ENCODE peak calls at places on chromosome 6, in eight cellular contexts. Q is NB4, S is kidney, G is BE2C, E is AG10803, T is type B pancreatic cell, Y is fibroblast of lung, H is hippocampal formation. N is an unnamed sample.
A peak's percentile ranks its signal among the peaks of the same experiment; 100 is the strongest.

GRCh38 chr6:142940487-142940886 is 4.5 kb downstream of the HIVEP2 start:
- DNase-seq in G (no peak), Q (no peak), T (no peak), H (no peak), Y (peak; percentile 86), S (no peak), E (peak; percentile 47), N (no peak)

GRCh38 chr6:157669747-157670216 is 153.3 kb upstream of the SNX9 start:
- DNase-seq in Y (peak; percentile 79), H (peak; percentile 17), Q (peak; percentile 86), E (peak; percentile 84), S (peak; percentile 93), T (no peak), G (peak; percentile 73), N (peak; percentile 58)

GRCh38 chr6:170067257-170067656 is 223.6 kb downstream of the DLL1 start:
- DNase-seq in H (no peak), S (peak; percentile 49), G (no peak), Q (no peak), E (no peak), Y (no peak), T (peak; percentile 54), N (peak; percentile 43)

GRCh38 chr6:15987569-15987968 is 141.3 kb upstream of the MYLIP start:
- DNase-seq in S (no peak), Y (peak; percentile 52), H (no peak), G (peak; percentile 34), Q (no peak), T (no peak), E (no peak), N (no peak)

GRCh38 chr6:161217631-161218030 is 56.2 kb downstream of the AGPAT4 start:
- DNase-seq in Q (no peak), E (no peak), Y (no peak), S (no peak), H (no peak), G (no peak), T (no peak), N (no peak)

GRCh38 chr6:35552285-35552917 is 39.7 kb upstream of the TULP1 start:
- DNase-seq in T (no peak), G (peak; percentile 51), S (peak; percentile 1), E (peak; percentile 11), Y (no peak), H (no peak), Q (peak; percentile 74), N (no peak)

GRCh38 chr6:6635869-6636268 is 47.3 kb downstream of the LY86 start:
- DNase-seq in G (no peak), Y (no peak), S (no peak), E (no peak), T (no peak), Q (peak; percentile 26), H (no peak), N (no peak)

GRCh38 chr6:63685453-63686379 is 50.1 kb downstream of the PHF3 start:
- DNase-seq in S (no peak), G (no peak), Y (no peak), Q (no peak), H (no peak), E (no peak), T (no peak), N (no peak)

GRCh38 chr6:138465007-138465645 is 34.2 kb downstream of the NHSL1 start:
- DNase-seq in E (peak; percentile 95), H (no peak), Q (peak; percentile 47), Y (peak; percentile 99), G (no peak), T (no peak), S (no peak), N (no peak)

GRCh38 chr6:111685058-111685457 is 79.4 kb upstream of the TRAF3IP2 start:
- DNase-seq in Y (no peak), S (no peak), H (no peak), T (no peak), E (no peak), Q (no peak), G (no peak), N (no peak)

GRCh38 chr6:3841066-3841454 is 8.1 kb upstream of the FAM50B start:
- DNase-seq in E (no peak), S (no peak), T (no peak), Y (peak; percentile 17), G (peak; percentile 43), Q (peak; percentile 41), H (no peak), N (no peak)

GRCh38 chr6:153058291-153058690 is 55.8 kb upstream of the MTRF1L start:
- DNase-seq in T (no peak), H (no peak), E (no peak), Y (peak; percentile 71), G (no peak), Q (no peak), S (no peak), N (no peak)

GRCh38 chr6:88491266-88491665 is 325.1 kb upstream of the CNR1 start:
- DNase-seq in E (no peak), T (no peak), S (no peak), G (no peak), Q (no peak), H (no peak), Y (no peak), N (no peak)

GRCh38 chr6:135576055-135576454 is 78.5 kb upstream of the AHI1 start:
- DNase-seq in S (no peak), Y (peak; percentile 90), T (no peak), E (peak; percentile 78), H (no peak), G (no peak), Q (no peak), N (no peak)

GRCh38 chr6:33375143-33375649 is 16.4 kb upstream of the KIFC1 start:
- DNase-seq in Y (peak; percentile 81), H (no peak), T (no peak), G (no peak), Q (peak; percentile 60), E (peak; percentile 92), S (no peak), N (no peak)

GRCh38 chr6:66307490-66307889 is 600.5 kb upstream of the EYS start:
- DNase-seq in E (no peak), S (no peak), G (no peak), T (no peak), H (no peak), Y (no peak), Q (no peak), N (no peak)

GRCh38 chr6:13794184-13794583 is 20.2 kb downstream of the MCUR1 start:
- DNase-seq in E (peak; percentile 84), Q (peak; percentile 90), T (no peak), G (peak; percentile 37), Y (peak; percentile 78), H (no peak), S (no peak), N (no peak)

GRCh38 chr6:119209452-119210205 is 131.2 kb upstream of the FAM184A start:
- DNase-seq in H (no peak), E (peak; percentile 24), S (no peak), Y (no peak), G (no peak), Q (peak; percentile 32), T (no peak), N (no peak)

GRCh38 chr6:122429328-122429727 is 29.9 kb downstream of the HSF2 start:
- DNase-seq in S (no peak), H (no peak), Y (no peak), Q (no peak), G (no peak), T (no peak), E (no peak), N (no peak)

GRCh38 chr6:138499303-138499991 is at the start of gene NHSL1:
- DNase-seq in Y (peak; percentile 71), S (no peak), E (peak; percentile 30), H (no peak), Q (no peak), G (no peak), T (no peak), N (no peak)

GRCh38 chr6:11139051-11139960 is 27.8 kb upstream of the ERVFRD-1 start:
- DNase-seq in E (peak; percentile 20), H (no peak), Q (peak; percentile 23), T (no peak), G (no peak), S (no peak), Y (peak; percentile 61), N (no peak)

GRCh38 chr6:35922139-35922554 is 1.2 kb upstream of the SRPK1 start:
- DNase-seq in H (no peak), E (no peak), G (no peak), S (no peak), Q (no peak), Y (no peak), T (no peak), N (no peak)

GRCh38 chr6:91020741-91021140 is 433.9 kb upstream of the MAP3K7 start:
- DNase-seq in T (no peak), S (no peak), Q (no peak), E (no peak), Y (no peak), G (no peak), H (no peak), N (no peak)

GRCh38 chr6:56767892-56768531 is 125.3 kb upstream of the DST start:
- DNase-seq in G (no peak), T (no peak), Y (no peak), S (no peak), E (no peak), H (peak; percentile 34), Q (no peak), N (no peak)

GRCh38 chr6:52552278-52552643 is 24.6 kb downstream of the TRAM2 start:
- DNase-seq in H (no peak), S (no peak), Q (no peak), T (no peak), G (no peak), E (no peak), Y (no peak), N (no peak)

GRCh38 chr6:56570434-56571359 is 72.0 kb downstream of the DST start:
- DNase-seq in H (no peak), Q (peak; percentile 50), T (no peak), Y (peak; percentile 28), E (peak; percentile 39), S (no peak), G (no peak), N (no peak)

GRCh38 chr6:114739656-114740055 is 396.8 kb upstream of the HS3ST5 start:
- DNase-seq in G (peak; percentile 37), S (no peak), Q (no peak), H (peak; percentile 32), E (no peak), Y (no peak), T (no peak), N (peak; percentile 55)

GRCh38 chr6:87759491-87760010 is 57.5 kb upstream of the AKIRIN2 start:
- DNase-seq in E (no peak), Y (peak; percentile 4), T (no peak), S (no peak), Q (peak; percentile 18), G (no peak), H (no peak), N (no peak)